ENCODE peak calls at places on chromosomes 2 and 18, in ten cellular contexts. F, C, Q, T, I, J, Z, E, H and U are unnamed samples.

GRCh38 chr18:72197598-72197997 is 346.5 kb downstream of the CBLN2 start:
- DNase-seq in F (peak), C (no peak), Q (no peak), T (no peak), I (no peak), J (no peak), Z (no peak), E (no peak), H (no peak), U (no peak)

GRCh38 chr2:215136669-215137328 is 1.6 kb downstream of the ABCA12 start:
- DNase-seq in F (no peak), C (no peak), Q (no peak), T (no peak), I (no peak), J (no peak), Z (no peak), E (no peak), H (no peak), U (no peak)

GRCh38 chr2:201964631-201965206 is 68.9 kb upstream of the FZD7 start:
- DNase-seq in F (peak), C (no peak), Q (no peak), T (no peak), I (no peak), J (no peak), Z (no peak), E (no peak), H (no peak), U (no peak)

GRCh38 chr2:205681836-205682238 is 464 bp upstream of the NRP2 start:
- DNase-seq in F (peak), C (peak), Q (no peak), T (no peak), I (no peak), J (no peak), Z (no peak), E (no peak), H (no peak), U (no peak)

GRCh38 chr2:213763358-213763757 is 479.1 kb downstream of the SPAG16 start:
- DNase-seq in F (no peak), C (no peak), Q (no peak), T (no peak), I (no peak), J (no peak), Z (no peak), E (no peak), H (no peak), U (no peak)

GRCh38 chr2:1769703-1770422 is 25.5 kb upstream of the PXDN start:
- DNase-seq in F (peak), C (peak), Q (peak), T (peak), I (peak), J (no peak), Z (peak), E (peak), H (peak), U (peak)

GRCh38 chr2:240913810-240914644 is 7.9 kb downstream of the CROCC2 start:
- DNase-seq in F (peak), C (peak), Q (peak), T (peak), I (peak), J (peak), Z (peak), E (peak), H (peak), U (peak)

GRCh38 chr2:203859030-203859854 is 8.3 kb upstream of the CTLA4 start:
- DNase-seq in F (no peak), C (no peak), Q (no peak), T (no peak), I (no peak), J (no peak), Z (no peak), E (no peak), H (no peak), U (no peak)

GRCh38 chr2:60515751-60516226 is 37.7 kb downstream of the BCL11A start:
- DNase-seq in F (peak), C (peak), Q (no peak), T (no peak), I (no peak), J (no peak), Z (no peak), E (no peak), H (no peak), U (no peak)

GRCh38 chr2:66269166-66269565 is 165.8 kb upstream of the MEIS1 start:
- DNase-seq in F (no peak), C (no peak), Q (no peak), T (no peak), I (peak), J (no peak), Z (no peak), E (no peak), H (no peak), U (no peak)

GRCh38 chr2:86078801-86079545 is 26.7 kb downstream of the POLR1A start:
- DNase-seq in F (no peak), C (no peak), Q (peak), T (peak), I (no peak), J (no peak), Z (no peak), E (no peak), H (no peak), U (peak)

GRCh38 chr18:45106331-45106774 is 425.7 kb downstream of the SETBP1 start:
- DNase-seq in F (no peak), C (no peak), Q (peak), T (no peak), I (no peak), J (no peak), Z (no peak), E (no peak), H (no peak), U (no peak)

GRCh38 chr2:214126135-214126534 is 284.7 kb upstream of the VWC2L start:
- DNase-seq in F (no peak), C (no peak), Q (no peak), T (no peak), I (no peak), J (no peak), Z (no peak), E (no peak), H (no peak), U (no peak)

GRCh38 chr2:3342324-3342723 is 35.3 kb downstream of the EIPR1 start:
- DNase-seq in F (no peak), C (no peak), Q (no peak), T (no peak), I (no peak), J (peak), Z (no peak), E (no peak), H (no peak), U (no peak)

GRCh38 chr2:120750488-120751210 is 15.0 kb downstream of the GLI2 start:
- DNase-seq in F (peak), C (peak), Q (no peak), T (peak), I (no peak), J (peak), Z (no peak), E (no peak), H (no peak), U (peak)

GRCh38 chr18:76686737-76687231 is 135.6 kb upstream of the ZNF236 start:
- DNase-seq in F (peak), C (peak), Q (peak), T (peak), I (peak), J (peak), Z (peak), E (peak), H (no peak), U (peak)

GRCh38 chr2:240129311-240129710 is 6.8 kb downstream of the COPS9 start:
- DNase-seq in F (no peak), C (no peak), Q (no peak), T (no peak), I (no peak), J (no peak), Z (no peak), E (no peak), H (no peak), U (peak)

GRCh38 chr2:231038483-231039293 is 1.4 kb downstream of the C2orf72 start:
- DNase-seq in F (no peak), C (peak), Q (no peak), T (no peak), I (no peak), J (no peak), Z (no peak), E (no peak), H (no peak), U (no peak)

DNA sequence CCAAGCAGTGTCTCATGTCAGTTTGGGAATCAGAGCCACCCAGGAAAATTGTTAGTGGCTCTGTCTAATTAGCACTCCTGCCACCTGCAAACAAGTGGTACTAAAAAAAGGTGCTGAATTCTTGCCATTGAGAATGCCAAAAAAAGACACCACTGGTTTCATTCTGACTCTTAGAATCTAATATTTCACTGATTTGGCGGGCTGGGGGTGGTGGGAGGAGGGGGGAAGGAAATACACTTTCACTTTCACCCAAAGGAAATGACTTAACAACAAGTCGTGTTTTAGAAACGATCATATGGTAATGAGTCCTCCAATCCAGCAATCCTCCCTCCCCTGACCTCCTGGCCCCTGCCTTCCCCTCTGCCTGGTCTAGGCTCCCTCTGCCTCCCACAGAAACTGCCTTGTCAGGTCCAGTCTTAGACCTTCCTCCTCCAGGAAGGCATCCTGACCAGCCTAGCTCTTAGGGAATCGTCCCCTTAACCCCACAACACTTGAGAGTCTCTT is 4.4 kb upstream of the KLHL29 start:
- DNase-seq in F (no peak), C (no peak), Q (no peak), T (no peak), I (no peak), J (no peak), Z (no peak), E (no peak), H (no peak), U (no peak)
- H3K27ac ChIP-seq in F (no peak), C (no peak), Q (no peak), T (no peak), I (no peak), J (peak), Z (peak), E (no peak), H (no peak), U (no peak)

GRCh38 chr2:150974864-150975263 is 286.8 kb downstream of the RBM43 start:
- DNase-seq in F (no peak), C (no peak), Q (no peak), T (no peak), I (no peak), J (no peak), Z (no peak), E (no peak), H (no peak), U (no peak)
- TF ChIP-seq POLR2A in F (no peak), C (no peak), Q (no peak), T (no peak), I (no peak), J (no peak), Z (no peak), E (no peak), H (no peak), U (no peak)

DNA sequence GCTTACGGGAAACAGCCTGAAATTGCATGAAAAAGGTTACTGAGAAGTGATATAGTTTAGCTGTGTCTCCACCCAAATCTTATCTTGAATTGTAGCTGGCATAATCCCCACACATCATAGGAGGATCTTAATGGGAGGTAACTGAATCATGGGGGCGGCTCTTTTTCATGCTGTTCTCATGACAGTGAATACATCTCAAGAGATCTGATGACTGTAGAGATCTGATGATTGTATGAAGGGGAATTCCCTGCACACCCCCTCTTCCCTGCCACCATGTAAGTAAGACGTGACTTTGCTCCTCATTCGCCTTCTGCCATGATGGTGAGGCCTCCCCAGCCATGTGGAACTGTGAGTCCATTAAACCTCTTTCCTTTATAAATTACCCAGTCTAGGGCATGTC is 385.5 kb upstream of the ID2 start:
- DNase-seq in F (no peak), C (no peak), Q (no peak), T (no peak), I (no peak), J (no peak), Z (no peak), E (no peak), H (no peak), U (no peak)
- TF ChIP-seq EP300 in F (no peak), C (no peak), Q (no peak), T (no peak), I (no peak), J (no peak), Z (no peak), E (no peak), H (no peak), U (no peak)

GRCh38 chr2:158094487-158095092 is 7.1 kb upstream of the UPP2 start:
- DNase-seq in F (no peak), C (no peak), Q (peak), T (no peak), I (peak), J (no peak), Z (no peak), E (no peak), H (no peak), U (no peak)

GRCh38 chr2:158098171-158098570 is 3.5 kb upstream of the UPP2 start:
- DNase-seq in F (no peak), C (no peak), Q (no peak), T (no peak), I (no peak), J (no peak), Z (no peak), E (no peak), H (no peak), U (no peak)

GRCh38 chr2:158097481-158097880 is 4.2 kb upstream of the UPP2 start:
- DNase-seq in F (no peak), C (no peak), Q (no peak), T (no peak), I (no peak), J (no peak), Z (no peak), E (no peak), H (no peak), U (no peak)

GRCh38 chr2:158095269-158095668 is 6.4 kb upstream of the UPP2 start:
- DNase-seq in F (no peak), C (no peak), Q (no peak), T (no peak), I (no peak), J (no peak), Z (no peak), E (no peak), H (no peak), U (no peak)

GRCh38 chr2:158095912-158096311 is 5.8 kb upstream of the UPP2 start:
- DNase-seq in F (no peak), C (no peak), Q (no peak), T (no peak), I (peak), J (no peak), Z (no peak), E (no peak), H (no peak), U (no peak)
- H3K27ac ChIP-seq in F (no peak), C (no peak), Q (no peak), T (no peak), I (peak), J (no peak), Z (no peak), E (no peak), H (no peak), U (no peak)

DNA sequence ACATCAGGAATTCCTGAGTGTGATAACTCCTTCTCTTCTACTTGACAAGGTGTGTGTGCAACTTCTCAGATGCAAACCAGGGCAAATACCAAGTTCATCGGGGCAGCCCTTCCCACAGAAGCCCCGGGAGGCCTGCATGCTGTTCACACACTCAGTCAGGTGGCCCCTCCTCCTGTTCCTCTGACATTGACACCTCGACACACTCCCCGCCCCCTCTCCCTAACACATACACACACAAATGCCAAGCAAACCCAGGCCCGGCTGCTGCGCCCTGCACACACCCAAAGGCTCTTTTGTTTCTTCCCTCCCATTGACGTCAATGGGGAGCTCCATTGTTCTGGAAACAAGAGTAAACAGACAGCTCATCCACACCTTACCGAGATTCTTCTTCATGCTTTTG is 1.7 kb upstream of the PER2 start:
- DNase-seq in F (peak), C (no peak), Q (peak), T (peak), I (peak), J (no peak), Z (peak), E (no peak), H (peak), U (no peak)
- TF ChIP-seq POLR2A in F (no peak), C (no peak), Q (peak), T (no peak), I (no peak), J (no peak), Z (peak), E (no peak), H (no peak), U (no peak)

GRCh38 chr2:101356486-101356885 is 30.8 kb downstream of the CREG2 start:
- DNase-seq in F (no peak), C (no peak), Q (no peak), T (no peak), I (no peak), J (no peak), Z (no peak), E (no peak), H (no peak), U (no peak)
- TF ChIP-seq EP300 in F (no peak), C (no peak), Q (no peak), T (no peak), I (no peak), J (no peak), Z (no peak), E (no peak), H (no peak), U (no peak)